ENCODE peak calls at places on chromosomes 6 and 20, in five cellular contexts. B is ACHN, N is right lobe of liver, L is glomerular endothelial cell, W is HFFc6. X is an unnamed sample.
A peak's percentile ranks its signal among the peaks of the same experiment; 100 is the strongest.

GRCh38 chr6:116059713-116060571 is 749 bp downstream of the FRK start:
- DNase-seq in B (peak; percentile 22), N (no peak), L (no peak), W (no peak), X (no peak)

GRCh38 chr6:75842191-75842590 is 93.2 kb downstream of the MYO6 start:
- DNase-seq in B (no peak), N (no peak), L (no peak), W (peak; percentile 6), X (no peak)

GRCh38 chr6:134317471-134318131 is at the start of gene SGK1:
- DNase-seq in B (peak; percentile 46), N (peak; percentile 27), L (no peak), W (peak; percentile 10), X (peak; percentile 76)

GRCh38 chr20:3786126-3786484 is 435 bp downstream of the CENPB start:
- DNase-seq in B (peak; percentile 54), N (peak; percentile 51), L (no peak), W (peak; percentile 51), X (peak; percentile 68)

GRCh38 chr6:7532232-7532631 is 9.2 kb upstream of the DSP start:
- DNase-seq in B (no peak), N (no peak), L (no peak), W (no peak), X (no peak)

GRCh38 chr6:158642097-158642601 is 2.4 kb downstream of the DYNLT1 start:
- DNase-seq in B (peak; percentile 87), N (no peak), L (no peak), W (peak; percentile 96), X (no peak)

GRCh38 chr20:54200487-54201267 is 7.2 kb upstream of the PFDN4 start:
- DNase-seq in B (no peak), N (no peak), L (no peak), W (no peak), X (no peak)

GRCh38 chr6:14640631-14641030 is 523.1 kb downstream of the CD83 start:
- DNase-seq in B (no peak), N (no peak), L (no peak), W (no peak), X (no peak)

GRCh38 chr6:153956807-153957206 is 82.2 kb upstream of the OPRM1 start:
- DNase-seq in B (no peak), N (no peak), L (no peak), W (peak; percentile 65), X (peak; percentile 51)

GRCh38 chr6:25449774-25450173 is 170.6 kb downstream of the CARMIL1 start:
- DNase-seq in B (no peak), N (no peak), L (no peak), W (no peak), X (peak; percentile 36)

GRCh38 chr6:159969204-159969912 is 476 bp downstream of the IGF2R start:
- DNase-seq in B (peak; percentile 35), N (peak; percentile 53), L (no peak), W (peak; percentile 8), X (peak; percentile 49)

GRCh38 chr6:130524552-130524951 is 158.7 kb downstream of the TMEM200A start:
- DNase-seq in B (no peak), N (no peak), L (no peak), W (no peak), X (no peak)

GRCh38 chr6:135475292-135475886 is 22.2 kb downstream of the AHI1 start:
- DNase-seq in B (no peak), N (no peak), L (no peak), W (peak; percentile 40), X (no peak)

GRCh38 chr20:8066662-8067061 is 47.1 kb upstream of the TMX4 start:
- DNase-seq in B (no peak), N (no peak), L (no peak), W (no peak), X (no peak)

GRCh38 chr6:18415671-18416340 is 28.7 kb downstream of the RNF144B start:
- DNase-seq in B (no peak), N (no peak), L (no peak), W (no peak), X (no peak)

GRCh38 chr6:89410231-89411018 is 1.6 kb downstream of the RRAGD start:
- DNase-seq in B (no peak), N (no peak), L (no peak), W (no peak), X (no peak)

GRCh38 chr6:148682252-148682651 is 64.6 kb upstream of the UST start:
- DNase-seq in B (no peak), N (no peak), L (no peak), W (no peak), X (no peak)

GRCh38 chr20:19453369-19453768 is 240.9 kb downstream of the SLC24A3 start:
- DNase-seq in B (no peak), N (no peak), L (no peak), W (no peak), X (no peak)

GRCh38 chr20:45816951-45817651 is 4.7 kb downstream of the UBE2C start:
- DNase-seq in B (no peak), N (no peak), L (no peak), W (no peak), X (no peak)

GRCh38 chr6:6220718-6221117 is 99.7 kb downstream of the F13A1 start:
- DNase-seq in B (no peak), N (no peak), L (no peak), W (no peak), X (peak; percentile 19)

GRCh38 chr6:30719791-30720737 is at the start of gene TUBB:
- DNase-seq in B (peak; percentile 95), N (peak; percentile 97), L (no peak), W (peak; percentile 98), X (peak; percentile 99)